ENCODE peak calls at places on chromosome 1, in six cellular contexts. A, U, P, K, D and S are unnamed samples. For H3K4me1, the result is how much of the 10 kb centered on the place peaks cover.

GRCh38 chr1:38489844-38490270 is 369.7 kb downstream of the RRAGC start:
- DNase-seq in A (no peak), U (no peak), P (peak), K (no peak), D (peak), S (no peak)

GRCh38 chr1:222976453-222976852 is 161.6 kb downstream of the DISP1 start:
- DNase-seq in A (no peak), U (no peak), P (no peak), K (no peak), D (no peak), S (no peak)

GRCh38 chr1:156448134-156448967 is 52.2 kb downstream of the MEF2D start:
- DNase-seq in A (no peak), U (no peak), P (no peak), K (no peak), D (no peak), S (no peak)

GRCh38 chr1:155933591-155934096 is 569 bp downstream of the KHDC4 start:
- DNase-seq in A (no peak), U (no peak), P (no peak), K (no peak), D (no peak), S (no peak)

GRCh38 chr1:176033474-176033873 is 173.6 kb downstream of the COP1 start:
- DNase-seq in A (no peak), U (no peak), P (no peak), K (no peak), D (no peak), S (no peak)

GRCh38 chr1:157532569-157532968 is 19.7 kb downstream of the FCRL5 start:
- DNase-seq in A (no peak), U (no peak), P (no peak), K (no peak), D (no peak), S (no peak)

GRCh38 chr1:189962171-189962570 is 515.5 kb downstream of the BRINP3 start:
- DNase-seq in A (no peak), U (no peak), P (no peak), K (no peak), D (no peak), S (no peak)

GRCh38 chr1:164748253-164748899 is 189.4 kb downstream of the PBX1 start:
- DNase-seq in A (no peak), U (peak), P (no peak), K (peak), D (no peak), S (no peak)

GRCh38 chr1:2014181-2014580 is 5.0 kb upstream of the GABRD start:
- DNase-seq in A (no peak), U (no peak), P (no peak), K (no peak), D (no peak), S (no peak)

GRCh38 chr1:220251272-220251671 is 21.0 kb downstream of the RAB3GAP2 start:
- DNase-seq in A (no peak), U (no peak), P (no peak), K (no peak), D (no peak), S (no peak)

GRCh38 chr1:45913183-45913924 is 109.9 kb downstream of the MAST2 start:
- DNase-seq in A (no peak), U (peak), P (peak), K (peak), D (peak), S (no peak)

GRCh38 chr1:247266053-247266452 is 10.2 kb downstream of the VN1R5 start:
- DNase-seq in A (no peak), U (no peak), P (no peak), K (no peak), D (no peak), S (no peak)

GRCh38 chr1:197041486-197042353 is 25.3 kb downstream of the F13B start:
- DNase-seq in A (no peak), U (no peak), P (no peak), K (no peak), D (no peak), S (no peak)

GRCh38 chr1:95034506-95034905 is 38.2 kb downstream of the ALG14 start:
- DNase-seq in A (no peak), U (no peak), P (no peak), K (no peak), D (no peak), S (no peak)

GRCh38 chr1:10596780-10597179 is 122.0 kb downstream of the PEX14 start:
- DNase-seq in A (no peak), U (no peak), P (no peak), K (no peak), D (no peak), S (no peak)

GRCh38 chr1:19087737-19088594 is 122.1 kb downstream of the UBR4 start:
- DNase-seq in A (no peak), U (no peak), P (no peak), K (no peak), D (no peak), S (no peak)

GRCh38 chr1:23634840-23635642 is 56.6 kb upstream of the RPL11 start:
- DNase-seq in A (peak), U (peak), P (peak), K (peak), D (peak), S (no peak)

GRCh38 chr1:93083979-93084378 is 4.9 kb downstream of the MTF2 start:
- DNase-seq in A (no peak), U (no peak), P (no peak), K (no peak), D (no peak), S (no peak)

GRCh38 chr1:93080424-93080823 is 1.3 kb downstream of the MTF2 start:
- DNase-seq in A (no peak), U (no peak), P (no peak), K (no peak), D (no peak), S (no peak)

GRCh38 chr1:93081716-93082115 is 2.6 kb downstream of the MTF2 start:
- DNase-seq in A (no peak), U (no peak), P (no peak), K (no peak), D (no peak), S (no peak)

GRCh38 chr1:93079685-93080141 is 630 bp downstream of the MTF2 start:
- DNase-seq in A (no peak), U (peak), P (peak), K (no peak), D (peak), S (no peak)

GRCh38 chr1:93082313-93082712 is 3.2 kb downstream of the MTF2 start:
- DNase-seq in A (no peak), U (no peak), P (no peak), K (no peak), D (no peak), S (no peak)
- H3K4me1 ChIP-seq in A (under half), U (under half), P (under half), K (under half), D (under half), S (under half)

GRCh38 chr1:29516063-29516820 is 279.9 kb downstream of the PTPRU start:
- DNase-seq in A (no peak), U (peak), P (no peak), K (no peak), D (no peak), S (no peak)

GRCh38 chr1:29515188-29515955 is 279.1 kb downstream of the PTPRU start:
- DNase-seq in A (no peak), U (peak), P (no peak), K (no peak), D (no peak), S (no peak)

GRCh38 chr1:29511436-29511835 is 275.1 kb downstream of the PTPRU start:
- DNase-seq in A (no peak), U (no peak), P (no peak), K (no peak), D (no peak), S (no peak)

GRCh38 chr1:29514361-29515187 is 278.3 kb downstream of the PTPRU start:
- DNase-seq in A (no peak), U (peak), P (no peak), K (no peak), D (no peak), S (no peak)

GRCh38 chr1:29513357-29513756 is 277.0 kb downstream of the PTPRU start:
- DNase-seq in A (no peak), U (no peak), P (peak), K (peak), D (no peak), S (no peak)
- TF ChIP-seq CTCF in A (peak), U (no peak), P (peak), K (peak), D (no peak), S (peak)

GRCh38 chr1:42933610-42934009 is 25.1 kb downstream of the SLC2A1 start:
- DNase-seq in A (no peak), U (peak), P (no peak), K (no peak), D (no peak), S (no peak)
- H3K4me1 ChIP-seq in A (half or more), U (under half), P (under half), K (half or more), D (under half), S (half or more)

GRCh38 chr1:202848191-202848542 is 37.4 kb downstream of the PCAT6 start:
- DNase-seq in A (no peak), U (no peak), P (no peak), K (no peak), D (no peak), S (no peak)

GRCh38 chr1:202844935-202845334 is 34.2 kb downstream of the PCAT6 start:
- DNase-seq in A (no peak), U (no peak), P (no peak), K (no peak), D (no peak), S (no peak)

DNA sequence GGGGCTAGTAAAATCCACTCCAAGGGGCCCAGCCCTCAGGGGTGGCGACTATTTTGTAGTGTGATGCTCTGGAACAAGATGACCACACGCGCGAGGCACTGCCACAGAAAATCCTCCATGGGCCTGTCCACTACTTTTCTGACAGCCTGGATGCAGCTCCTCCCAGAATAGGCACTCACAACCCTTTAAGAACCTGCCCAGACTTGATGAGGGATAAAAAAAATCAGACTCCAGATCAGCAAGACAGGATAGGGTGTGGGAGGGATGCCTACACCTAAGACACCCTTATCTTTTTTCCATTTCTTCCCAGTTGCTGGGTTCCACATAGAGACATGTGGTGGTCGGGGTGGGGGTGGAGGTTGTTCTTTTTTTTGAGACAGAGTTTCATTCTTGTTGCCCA is 33.5 kb downstream of the PCAT6 start:
- DNase-seq in A (no peak), U (no peak), P (no peak), K (no peak), D (no peak), S (no peak)
- TF ChIP-seq CTCF in A (no peak), U (no peak), P (no peak), K (no peak), D (no peak), S (no peak)

GRCh38 chr1:160406131-160406968 is 6.0 kb downstream of the VANGL2 start:
- DNase-seq in A (no peak), U (no peak), P (no peak), K (no peak), D (no peak), S (no peak)

GRCh38 chr1:160404094-160404493 is 3.7 kb downstream of the VANGL2 start:
- DNase-seq in A (no peak), U (no peak), P (no peak), K (no peak), D (no peak), S (no peak)

GRCh38 chr1:160403244-160403643 is 2.9 kb downstream of the VANGL2 start:
- DNase-seq in A (no peak), U (no peak), P (no peak), K (no peak), D (no peak), S (no peak)

GRCh38 chr1:160407819-160408801 is 7.7 kb downstream of the VANGL2 start:
- DNase-seq in A (no peak), U (no peak), P (peak), K (no peak), D (peak), S (no peak)

GRCh38 chr1:160405331-160405877 is 5.0 kb downstream of the VANGL2 start:
- DNase-seq in A (no peak), U (no peak), P (no peak), K (no peak), D (no peak), S (no peak)
- H3K4me1 ChIP-seq in A (under half), U (under half), P (under half), K (under half), D (under half), S (under half)

GRCh38 chr1:16613185-16614147 is at the start of gene NBPF1:
- DNase-seq in A (peak), U (peak), P (peak), K (peak), D (peak), S (peak)
- TF ChIP-seq CTCF in A (no peak), U (no peak), P (no peak), K (no peak), D (peak), S (peak)